ENCODE peak calls at places on chromosomes 13 and 19, in ten cellular contexts. D, Q, E, K, M, G, A, S, R and P are unnamed samples.
A peak's percentile ranks its signal among the peaks of the same experiment; 100 is the strongest.

GRCh38 chr13:107866007-107866665 is 349.2 kb downstream of the LIG4 start:
- DNase-seq in M (no peak), K (no peak), R (no peak), E (no peak), S (no peak), A (peak; percentile 15), G (peak; percentile 29), D (peak; percentile 63), Q (no peak), P (no peak)

GRCh38 chr13:109157275-109157674 is 527.9 kb downstream of the MYO16 start:
- DNase-seq in A (no peak), Q (no peak), M (no peak), S (no peak), E (no peak), K (no peak), G (no peak), D (no peak), R (no peak), P (no peak)

GRCh38 chr19:1270168-1270853 is 1.2 kb downstream of the CIRBP start:
- DNase-seq in K (no peak), Q (no peak), S (peak; percentile 75), D (no peak), R (no peak), E (no peak), A (no peak), G (no peak), M (no peak), P (no peak)

GRCh38 chr19:36028313-36029041 is 4.2 kb downstream of the CLIP3 start:
- DNase-seq in A (no peak), E (no peak), M (no peak), G (no peak), K (no peak), R (no peak), D (no peak), S (no peak), Q (no peak), P (no peak)

GRCh38 chr13:42720116-42720857 is 61.1 kb upstream of the FAM216B start:
- DNase-seq in S (peak; percentile 40), E (peak; percentile 62), R (peak; percentile 56), A (no peak), D (peak; percentile 99), Q (peak; percentile 93), M (no peak), K (no peak), G (peak; percentile 99), P (peak; percentile 81)

GRCh38 chr19:7152568-7152967 is 83.1 kb downstream of the ZNF557 start:
- DNase-seq in D (no peak), E (no peak), S (no peak), R (no peak), A (no peak), Q (no peak), M (peak; percentile 51), G (no peak), K (no peak), P (no peak)

GRCh38 chr19:47231215-47232054 is 436 bp upstream of the BBC3 start:
- DNase-seq in G (peak; percentile 90), A (peak; percentile 93), D (peak; percentile 94), R (peak; percentile 91), Q (peak; percentile 78), K (peak; percentile 87), S (peak; percentile 90), E (peak; percentile 84), M (peak; percentile 97), P (peak; percentile 91)

GRCh38 chr19:33558846-33559245 is 37.3 kb upstream of the PEPD start:
- DNase-seq in K (no peak), M (peak; percentile 46), E (no peak), A (no peak), Q (no peak), S (peak; percentile 62), R (no peak), G (no peak), D (no peak), P (no peak)

GRCh38 chr19:44677019-44677809 is 5.9 kb downstream of the CEACAM19 start:
- DNase-seq in A (no peak), G (peak; percentile 55), E (peak; percentile 79), K (no peak), M (no peak), S (peak; percentile 35), D (peak; percentile 79), Q (peak; percentile 55), R (no peak), P (no peak)